ENCODE peak calls at places on chromosome 1, in five cellular contexts. S, U, C, L and A are unnamed samples.

GRCh38 chr1:246218686-246219085 is 288.4 kb downstream of the SMYD3 start:
- DNase-seq in U (no peak), C (no peak), L (no peak), S (no peak), A (no peak)

GRCh38 chr1:40932004-40932403 is 47.5 kb upstream of the CTPS1 start:
- DNase-seq in C (no peak), U (no peak), S (no peak), L (no peak), A (no peak)

GRCh38 chr1:24248859-24249258 is 61.8 kb upstream of the IFNLR1 start:
- DNase-seq in L (no peak), C (no peak), S (no peak), U (no peak), A (no peak)

GRCh38 chr1:25774921-25775774 is 24.8 kb upstream of the SELENON start:
- DNase-seq in S (peak), L (no peak), U (no peak), C (no peak), A (no peak)

GRCh38 chr1:108686609-108687313 is 5.3 kb upstream of the PRPF38B start:
- DNase-seq in U (no peak), C (peak), L (no peak), S (no peak), A (no peak)

GRCh38 chr1:200512191-200512590 is 102.4 kb upstream of the ZNF281 start:
- DNase-seq in S (no peak), C (peak), U (no peak), L (no peak), A (no peak)

GRCh38 chr1:85544689-85545203 is 35.8 kb upstream of the CCN1 start:
- DNase-seq in C (peak), L (no peak), U (no peak), S (no peak), A (no peak)

GRCh38 chr1:3546048-3546384 is 65.3 kb downstream of the MEGF6 start:
- DNase-seq in C (no peak), S (no peak), L (no peak), U (no peak), A (no peak)

GRCh38 chr1:94579876-94580294 is 38.3 kb upstream of the F3 start:
- DNase-seq in L (no peak), U (peak), C (peak), S (no peak), A (no peak)

GRCh38 chr1:223500560-223501425 is 107.6 kb downstream of the CCDC185 start:
- DNase-seq in L (no peak), S (no peak), U (no peak), C (peak), A (no peak)

GRCh38 chr1:64848812-64849211 is 103.9 kb downstream of the RAVER2 start:
- DNase-seq in C (no peak), U (no peak), S (no peak), L (no peak), A (no peak)
- H3K27ac ChIP-seq in C (no peak), U (no peak), S (no peak), L (no peak), A (no peak)

GRCh38 chr1:27147842-27148518 is 6.9 kb downstream of the SLC9A1 start:
- DNase-seq in C (no peak), S (no peak), L (no peak), U (no peak), A (no peak)
- H3K27ac ChIP-seq in C (no peak), S (no peak), L (no peak), U (no peak), A (no peak)

DNA sequence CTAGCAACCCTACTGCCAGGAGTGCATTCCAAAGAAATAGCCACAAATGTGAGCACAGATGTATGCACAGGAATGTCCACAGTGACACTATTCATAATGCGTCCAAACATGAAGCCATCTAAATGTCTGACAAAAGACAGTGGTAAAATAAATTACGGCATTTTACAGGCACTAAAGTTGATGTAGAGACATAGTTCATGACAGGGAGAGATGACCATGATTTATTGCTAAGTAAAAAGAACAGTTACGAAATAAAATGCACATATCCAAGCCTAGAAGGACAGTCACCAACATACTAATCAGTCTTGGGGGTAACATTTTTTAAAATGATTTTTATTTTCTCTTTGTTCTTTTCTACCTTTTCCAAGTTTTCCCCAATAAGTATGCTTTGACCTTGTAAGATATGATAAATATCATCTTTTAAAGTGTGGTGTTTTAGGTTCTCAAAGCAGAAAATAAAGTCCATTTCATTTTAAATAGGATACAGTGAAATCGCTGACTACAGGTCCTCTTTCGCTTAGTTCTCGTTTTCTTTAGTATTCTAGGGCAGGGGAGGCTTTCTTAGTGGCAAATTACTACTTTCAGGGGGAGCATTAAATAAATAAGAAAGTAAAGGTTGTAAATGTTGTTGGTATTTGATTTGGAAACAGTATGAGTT is 21.2 kb downstream of the CD247 start:
- DNase-seq in U (no peak), S (no peak), L (no peak), C (no peak), A (no peak)
- H3K27ac ChIP-seq in U (no peak), S (no peak), L (no peak), C (no peak), A (no peak)

GRCh38 chr1:31524196-31524967 is 51.9 kb upstream of the TINAGL1 start:
- DNase-seq in C (no peak), L (no peak), S (no peak), U (no peak), A (no peak)
- H3K27ac ChIP-seq in C (no peak), L (no peak), S (no peak), U (no peak), A (no peak)